ENCODE peak calls at places on chromosomes 2 and 18, in ten cellular contexts. V is A549; D is Calu3; I is mucosa of descending colon; A is PC-9; C is dorsolateral prefrontal cortex; F is H9; N is CD4-positive, alpha-beta T cell; W is HFFc6; Q is lower lobe of right lung. P is an unnamed sample.
A peak's percentile ranks its signal among the peaks of the same experiment; 100 is the strongest.

GRCh38 chr2:12032975-12033374 is 286.5 kb downstream of the LPIN1 start:
- DNase-seq in N (no peak), Q (no peak), D (no peak), V (no peak), A (peak; percentile 65), C (no peak), W (no peak), F (no peak), I (no peak), P (no peak)

GRCh38 chr18:12085136-12085535 is 8.5 kb upstream of the ANKRD62 start:
- DNase-seq in F (no peak), Q (no peak), N (no peak), W (no peak), A (no peak), V (no peak), C (no peak), I (no peak), D (no peak), P (no peak)

GRCh38 chr18:32040936-32041335 is 22.3 kb downstream of the RNF125 start:
- DNase-seq in N (peak; percentile 20), W (no peak), A (no peak), D (no peak), F (no peak), V (no peak), C (no peak), Q (no peak), I (peak; percentile 31), P (no peak)

GRCh38 chr2:126634273-126634861 is 21.6 kb upstream of the GYPC start:
- DNase-seq in N (no peak), F (peak; percentile 40), I (peak; percentile 29), A (no peak), D (peak; percentile 50), W (no peak), C (no peak), Q (no peak), V (peak; percentile 23), P (no peak)

GRCh38 chr18:34802938-34803337 is 92.8 kb downstream of the DTNA start:
- DNase-seq in C (no peak), N (no peak), A (no peak), I (no peak), D (no peak), W (no peak), F (no peak), Q (no peak), V (no peak), P (no peak)

GRCh38 chr2:219218279-219219112 is at the start of gene ABCB6:
- DNase-seq in V (peak; percentile 92), A (peak; percentile 67), W (peak; percentile 86), Q (peak; percentile 96), F (peak; percentile 94), D (peak; percentile 79), C (peak; percentile 97), N (peak; percentile 73), I (peak; percentile 95), P (peak; percentile 86)

GRCh38 chr18:10261315-10262276 is 192.8 kb upstream of the APCDD1 start:
- DNase-seq in W (no peak), A (no peak), Q (no peak), D (no peak), F (no peak), C (no peak), V (no peak), I (no peak), N (no peak), P (no peak)

GRCh38 chr2:44706584-44707553 is 234.6 kb upstream of the SIX3 start:
- DNase-seq in A (no peak), D (no peak), I (no peak), C (no peak), F (no peak), V (no peak), W (no peak), Q (no peak), N (no peak), P (no peak)

GRCh38 chr2:33588246-33588645 is 10.9 kb downstream of the FAM98A start:
- DNase-seq in N (no peak), A (no peak), D (no peak), I (no peak), Q (no peak), W (no peak), C (no peak), F (no peak), V (no peak), P (no peak)
- TF ChIP-seq CTCF in N (no peak), A (no peak), D (no peak), I (no peak), Q (no peak), W (no peak), C (no peak), F (no peak), V (no peak), P (no peak)

DNA sequence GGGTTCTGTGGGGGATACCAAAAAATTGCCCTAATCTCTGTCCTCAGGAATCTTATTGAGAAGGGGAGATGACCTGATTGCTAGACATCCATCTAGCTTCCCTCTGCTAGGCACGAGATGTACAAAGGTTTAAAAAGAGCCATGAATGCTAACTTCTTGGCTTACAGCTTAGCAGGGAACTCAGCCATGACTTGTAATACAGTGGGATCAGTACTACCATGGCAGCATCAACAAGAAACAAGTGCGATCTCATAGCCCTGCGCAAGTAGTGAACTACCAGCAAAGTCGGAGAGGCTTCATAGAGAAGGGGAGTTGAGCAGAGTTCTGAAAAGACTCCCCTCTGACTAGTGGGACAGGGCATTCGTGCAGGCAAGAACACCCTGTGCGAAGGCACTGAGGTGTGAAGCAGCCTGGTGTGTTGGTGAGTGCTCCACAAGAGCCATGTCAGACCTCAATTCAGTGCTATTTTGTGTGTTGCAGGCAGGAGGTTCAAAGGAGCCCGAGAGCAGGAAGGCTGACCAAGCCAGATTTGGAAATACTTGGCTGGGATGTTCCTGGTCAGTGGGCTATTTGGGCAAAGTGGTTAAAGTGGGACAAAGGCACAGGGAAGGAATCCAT is 130.0 kb downstream of the FMNL2 start:
- DNase-seq in Q (no peak), I (no peak), W (no peak), A (no peak), F (no peak), D (no peak), V (no peak), C (no peak), N (no peak), P (no peak)
- TF ChIP-seq CTCF in Q (no peak), I (no peak), W (no peak), A (no peak), F (no peak), D (no peak), V (no peak), C (no peak), N (no peak), P (no peak)

GRCh38 chr18:77366067-77366724 is 116.5 kb downstream of the GALR1 start:
- DNase-seq in I (no peak), C (no peak), F (no peak), D (no peak), A (no peak), N (no peak), V (no peak), Q (no peak), W (no peak), P (no peak)

GRCh38 chr18:77361382-77361781 is 111.7 kb downstream of the GALR1 start:
- DNase-seq in V (no peak), Q (no peak), D (no peak), W (no peak), A (no peak), C (no peak), I (no peak), N (no peak), F (no peak), P (no peak)

GRCh38 chr18:77359561-77360314 is 110.1 kb downstream of the GALR1 start:
- DNase-seq in V (no peak), F (no peak), A (no peak), W (no peak), N (no peak), D (no peak), C (no peak), I (no peak), Q (no peak), P (no peak)

GRCh38 chr18:77365667-77366066 is 116.0 kb downstream of the GALR1 start:
- DNase-seq in A (no peak), V (no peak), W (no peak), F (no peak), D (no peak), C (no peak), I (no peak), Q (no peak), N (no peak), P (no peak)

GRCh38 chr18:77360315-77361186 is 110.9 kb downstream of the GALR1 start:
- DNase-seq in D (no peak), N (no peak), F (no peak), A (no peak), V (no peak), Q (no peak), C (no peak), W (no peak), I (no peak), P (no peak)
- TF ChIP-seq CTCF in D (no peak), N (no peak), F (no peak), A (no peak), V (no peak), Q (no peak), C (no peak), W (no peak), I (no peak), P (no peak)

GRCh38 chr2:8694737-8695136 is 12.9 kb downstream of the ID2 start:
- DNase-seq in C (no peak), V (peak; percentile 37), D (no peak), A (no peak), I (no peak), F (no peak), W (no peak), Q (no peak), N (no peak), P (no peak)

GRCh38 chr2:8691859-8692437 is 10.1 kb downstream of the ID2 start:
- DNase-seq in N (no peak), V (no peak), I (peak; percentile 21), Q (no peak), D (no peak), W (no peak), A (no peak), C (no peak), F (no peak), P (no peak)

GRCh38 chr2:8697190-8697589 is 15.3 kb downstream of the ID2 start:
- DNase-seq in W (no peak), D (no peak), C (no peak), N (no peak), A (no peak), F (no peak), Q (no peak), V (no peak), I (no peak), P (no peak)

DNA sequence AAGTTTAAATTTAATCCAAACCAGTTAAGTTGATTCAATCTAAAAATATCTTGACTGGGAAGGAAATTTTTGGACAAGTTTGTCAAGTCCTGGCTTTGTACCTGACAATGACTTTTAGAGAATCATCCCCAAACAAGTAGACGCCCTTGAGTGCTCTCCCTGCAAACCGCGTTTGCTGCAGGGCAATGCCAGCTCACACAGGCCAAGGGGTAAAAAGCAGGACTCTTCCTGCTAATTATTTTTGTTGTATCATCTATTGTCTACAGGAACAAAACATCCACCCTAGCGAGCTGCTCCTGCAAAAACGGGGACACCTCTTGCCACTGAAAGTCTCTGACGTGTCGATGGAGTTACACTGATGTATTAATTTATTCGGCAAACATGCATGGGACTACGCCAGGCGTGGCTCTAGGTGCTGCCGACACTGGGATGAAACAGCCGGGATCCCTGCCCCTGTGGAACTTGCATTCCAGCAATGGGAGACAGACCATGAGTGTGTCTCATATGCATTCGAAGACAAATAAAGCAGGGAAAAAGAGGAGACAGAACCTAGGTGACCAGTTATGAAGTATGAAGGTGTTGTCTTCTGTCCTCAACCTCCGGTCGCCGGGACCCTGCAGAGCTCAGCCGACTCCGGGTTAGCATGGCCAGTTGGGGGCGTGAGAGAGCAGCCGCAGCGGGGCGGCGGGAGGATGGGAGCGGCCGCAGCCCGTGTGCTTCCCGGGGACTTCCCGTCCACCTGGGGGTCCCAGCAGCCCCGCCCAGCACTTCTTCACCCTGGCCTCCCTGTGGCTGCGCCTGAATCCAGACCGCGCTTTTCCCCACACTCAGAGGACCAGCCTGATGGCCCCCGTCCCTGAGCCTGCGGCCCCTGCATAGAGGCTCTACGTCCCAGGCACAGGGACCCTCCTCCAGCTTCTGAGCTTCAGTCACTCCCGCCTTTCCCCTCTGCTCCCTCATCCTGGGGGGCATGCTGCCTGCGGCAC is 11.2 kb downstream of the ID2 start:
- DNase-seq in W (no peak), Q (peak; percentile 54), F (peak; percentile 72), A (no peak), V (peak; percentile 55), I (peak; percentile 75), N (no peak), C (no peak), D (peak; percentile 83), P (no peak)
- TF ChIP-seq CTCF in W (peak; percentile 61), Q (peak; percentile 62), F (peak; percentile 91), A (no peak), V (peak; percentile 93), I (peak; percentile 68), N (peak; percentile 29), C (peak; percentile 60), D (peak; percentile 87), P (peak; percentile 71)